ENCODE peak calls at places on chromosomes 4 and X, in ten cellular contexts. Z is HCEC 1CT; C is activated CD8-positive, alpha-beta memory T cell treated with anti-CD3 and anti-CD28 coated beads for 48 hours; U is naive thymus-derived CD8-positive, alpha-beta T cell; E is Right ventricle myocardium superior; I is stimulated activated naive B cell treated with anti-CD40 and anti-IgM and Interleukin-4, amounts not matched to agents 10 μg/mL and 1 μg/mL and 100 μg/mL, for 72 hours; Q is amniotic stem cell; L is NCI-H2029 treated with DMSO at 0.1 percent for 48 hours; S is foreskin melanocyte; A is lower lobe of right lung. W is an unnamed sample.

GRCh38 chrX:119272882-119273806 is 37.1 kb downstream of the PGRMC1 start:
- DNase-seq in Q (no peak), Z (no peak), S (peak), E (peak), L (no peak), U (peak), I (peak), A (peak), C (no peak), W (peak)

GRCh38 chr4:25637581-25638220 is 17.9 kb upstream of the SLC34A2 start:
- DNase-seq in C (no peak), Q (no peak), L (no peak), I (no peak), S (no peak), U (no peak), Z (no peak), A (peak), E (no peak), W (no peak)

GRCh38 chr4:16031554-16032381 is 52.1 kb downstream of the PROM1 start:
- DNase-seq in I (no peak), Z (no peak), C (no peak), L (no peak), Q (no peak), E (no peak), S (no peak), U (no peak), A (no peak), W (no peak)

GRCh38 chr4:28350485-28350884 is 1489.8 kb downstream of the STIM2 start:
- DNase-seq in S (no peak), E (no peak), C (no peak), U (no peak), Q (no peak), L (no peak), A (no peak), I (no peak), Z (peak), W (no peak)

GRCh38 chrX:133781174-133781573 is 204.2 kb downstream of the GPC3 start:
- DNase-seq in E (no peak), Q (no peak), Z (no peak), U (no peak), S (no peak), I (no peak), A (no peak), L (no peak), C (no peak), W (no peak)

GRCh38 chr4:144709159-144709558 is 63.2 kb downstream of the HHIP start:
- DNase-seq in C (no peak), A (no peak), I (no peak), U (no peak), S (no peak), Q (no peak), L (no peak), Z (peak), E (no peak), W (no peak)

GRCh38 chr4:6516762-6517161 is 44.3 kb upstream of the PPP2R2C start:
- DNase-seq in A (no peak), Z (no peak), C (no peak), Q (no peak), E (no peak), I (no peak), S (no peak), U (no peak), L (no peak), W (no peak)

GRCh38 chr4:156933633-156934258 is 37.9 kb downstream of the PDGFC start:
- DNase-seq in E (no peak), S (peak), Q (peak), C (no peak), U (no peak), I (no peak), A (no peak), Z (peak), L (no peak), W (no peak)

GRCh38 chr4:119165767-119166166 is 30.1 kb downstream of the MYOZ2 start:
- DNase-seq in Q (no peak), E (no peak), U (no peak), Z (no peak), A (no peak), C (no peak), S (no peak), I (no peak), L (no peak), W (no peak)

GRCh38 chr4:124854968-124855367 is 142.4 kb upstream of the ANKRD50 start:
- DNase-seq in I (no peak), L (no peak), Q (no peak), Z (peak), S (no peak), A (no peak), U (no peak), C (no peak), E (no peak), W (no peak)

GRCh38 chrX:71095033-71095432 is 618 bp upstream of the FOXO4 start:
- DNase-seq in Z (no peak), C (no peak), I (no peak), L (no peak), Q (no peak), A (no peak), E (no peak), S (no peak), U (no peak), W (no peak)

GRCh38 chrX:43654431-43655150 is 1.5 kb upstream of the MAOA start:
- DNase-seq in C (peak), A (peak), E (peak), S (peak), U (peak), L (peak), Z (peak), I (peak), Q (peak), W (peak)

GRCh38 chr4:128924951-128925350 is 115.5 kb downstream of the JADE1 start:
- DNase-seq in I (no peak), E (no peak), L (no peak), C (no peak), S (no peak), U (no peak), Q (no peak), A (no peak), Z (no peak), W (no peak)

GRCh38 chrX:53287493-53288138 is 6.2 kb upstream of the IQSEC2 start:
- DNase-seq in Q (peak), I (peak), A (peak), E (peak), C (no peak), L (peak), Z (peak), S (no peak), U (peak), W (no peak)

GRCh38 chr4:183200453-183200852 is 101.4 kb downstream of the WWC2 start:
- DNase-seq in U (no peak), C (no peak), I (no peak), A (peak), E (peak), Q (no peak), Z (peak), L (peak), S (no peak), W (no peak)

W was measured in T-helper 1 cell.